ENCODE peak calls at places on chromosomes 11 and 22, in nine cellular contexts. N, I, P, V, Y, J, B, X and U are unnamed samples.

GRCh38 chr22:40533712-40534378 is 102.7 kb downstream of the MRTFA start:
- DNase-seq in N (peak; percentile 51), I (no peak), P (peak; percentile 23), V (no peak), Y (peak; percentile 81), J (no peak), B (no peak), X (no peak), U (no peak)

GRCh38 chr11:61129608-61130523 is 27.6 kb downstream of the CD5 start:
- DNase-seq in N (peak; percentile 59), I (peak; percentile 92), P (peak; percentile 84), V (peak; percentile 92), Y (peak; percentile 93), J (no peak), B (peak; percentile 91), X (no peak), U (peak; percentile 90)

GRCh38 chr11:15493066-15493465 is 378.3 kb downstream of the INSC start:
- DNase-seq in N (no peak), I (no peak), P (no peak), V (no peak), Y (no peak), J (no peak), B (no peak), X (no peak), U (no peak)

GRCh38 chr11:113384551-113384950 is 3.0 kb upstream of the ANKK1 start:
- DNase-seq in N (peak; percentile 95), I (no peak), P (peak; percentile 86), V (no peak), Y (no peak), J (no peak), B (no peak), X (no peak), U (no peak)

GRCh38 chr22:31082606-31083376 is 1.7 kb downstream of the SMTN start:
- DNase-seq in N (no peak), I (no peak), P (peak; percentile 55), V (no peak), Y (peak; percentile 71), J (no peak), B (peak; percentile 68), X (no peak), U (no peak)

GRCh38 chr22:46567471-46567870 is 30.1 kb upstream of the CELSR1 start:
- DNase-seq in N (no peak), I (no peak), P (no peak), V (no peak), Y (no peak), J (no peak), B (no peak), X (no peak), U (no peak)

GRCh38 chr11:23846902-23847422 is 649.9 kb upstream of the LUZP2 start:
- DNase-seq in N (no peak), I (no peak), P (no peak), V (no peak), Y (no peak), J (no peak), B (no peak), X (no peak), U (no peak)

GRCh38 chr11:35011389-35011788 is 95.0 kb downstream of the PDHX start:
- DNase-seq in N (no peak), I (no peak), P (peak; percentile 81), V (no peak), Y (no peak), J (no peak), B (no peak), X (no peak), U (no peak)

GRCh38 chr22:28670153-28670552 is 9.5 kb downstream of the TTC28 start:
- DNase-seq in N (no peak), I (no peak), P (no peak), V (no peak), Y (no peak), J (no peak), B (no peak), X (no peak), U (no peak)

GRCh38 chr11:8983552-8983951 is 19.3 kb upstream of the TMEM9B start:
- DNase-seq in N (no peak), I (no peak), P (no peak), V (no peak), Y (peak; percentile 55), J (no peak), B (no peak), X (no peak), U (no peak)

GRCh38 chr22:40560551-40560950 is 76.0 kb downstream of the MRTFA start:
- DNase-seq in N (peak; percentile 36), I (no peak), P (peak; percentile 18), V (peak; percentile 47), Y (no peak), J (no peak), B (no peak), X (no peak), U (no peak)

GRCh38 chr11:211295-211694 is 3.8 kb downstream of the RIC8A start:
- DNase-seq in N (no peak), I (no peak), P (no peak), V (no peak), Y (no peak), J (no peak), B (no peak), X (no peak), U (no peak)

GRCh38 chr11:67302571-67303131 is 679 bp upstream of the SSH3 start:
- DNase-seq in N (no peak), I (no peak), P (no peak), V (peak; percentile 27), Y (no peak), J (no peak), B (peak; percentile 32), X (peak; percentile 46), U (no peak)

GRCh38 chr11:33376331-33377099 is 119.3 kb downstream of the HIPK3 start:
- DNase-seq in N (no peak), I (peak; percentile 25), P (peak; percentile 26), V (no peak), Y (no peak), J (no peak), B (peak; percentile 33), X (peak; percentile 31), U (no peak)

GRCh38 chr11:35323076-35323868 is 96.1 kb downstream of the SLC1A2 start:
- DNase-seq in N (no peak), I (no peak), P (peak; percentile 28), V (no peak), Y (no peak), J (no peak), B (no peak), X (no peak), U (no peak)

GRCh38 chr22:24805790-24806662 is at the start of gene SGSM1:
- DNase-seq in N (no peak), I (peak; percentile 73), P (peak; percentile 72), V (peak; percentile 61), Y (peak; percentile 83), J (peak; percentile 77), B (peak; percentile 83), X (peak; percentile 36), U (peak; percentile 50)

GRCh38 chr11:73623651-73624050 is 22.7 kb upstream of the PLEKHB1 start:
- DNase-seq in N (no peak), I (no peak), P (no peak), V (no peak), Y (no peak), J (peak; percentile 27), B (no peak), X (no peak), U (no peak)